ENCODE peak calls at places on chromosomes 4 and X, in four cellular contexts. B is neural progenitor cell, K is glutamatergic neuron, X is spleen. A is an unnamed sample.

GRCh38 chr4:48223633-48224295 is 45.9 kb downstream of the TEC start:
- DNase-seq in B (no peak), K (no peak), X (no peak), A (no peak)

GRCh38 chr4:74855879-74856278 is 61.6 kb upstream of the BTC start:
- DNase-seq in B (no peak), K (no peak), X (no peak), A (no peak)

GRCh38 chrX:150234126-150234525 is 129.0 kb upstream of the MAMLD1 start:
- DNase-seq in B (no peak), K (no peak), X (no peak), A (no peak)

GRCh38 chr4:26310264-26310663 is 10.6 kb upstream of the RBPJ start:
- DNase-seq in B (no peak), K (no peak), X (no peak), A (no peak)

GRCh38 chr4:55291227-55291629 is 54.8 kb upstream of the SRD5A3 start:
- DNase-seq in B (no peak), K (no peak), X (no peak), A (no peak)

GRCh38 chrX:101803451-101803850 is 128.4 kb downstream of the ZMAT1 start:
- DNase-seq in B (peak), K (no peak), X (no peak), A (no peak)

GRCh38 chr4:168484626-168485025 is 4.3 kb upstream of the DDX60L start:
- DNase-seq in B (no peak), K (no peak), X (no peak), A (no peak)

GRCh38 chr4:127182687-127183086 is 450.1 kb upstream of the INTU start:
- DNase-seq in B (no peak), K (no peak), X (no peak), A (no peak)

GRCh38 chr4:70705146-70705855 is 16.5 kb upstream of the RUFY3 start:
- DNase-seq in B (peak), K (peak), X (peak), A (peak)

GRCh38 chr4:1843852-1844251 is 12.1 kb downstream of the LETM1 start:
- DNase-seq in B (no peak), K (no peak), X (no peak), A (no peak)

GRCh38 chr4:109016200-109016599 is 253.3 kb upstream of the ETNPPL start:
- DNase-seq in B (no peak), K (no peak), X (peak), A (no peak)

GRCh38 chr4:73127839-73128448 is 58.4 kb upstream of the COX18 start:
- DNase-seq in B (peak), K (peak), X (no peak), A (no peak)

GRCh38 chrX:110004210-110004609 is 1.3 kb downstream of the TMEM164 start:
- DNase-seq in B (peak), K (no peak), X (peak), A (no peak)

GRCh38 chr4:184100297-184100885 is 117.3 kb downstream of the ENPP6 start:
- DNase-seq in B (peak), K (peak), X (peak), A (peak)

GRCh38 chrX:103107836-103108235 is 14.9 kb upstream of the NXF3 start:
- DNase-seq in B (no peak), K (no peak), X (no peak), A (no peak)

GRCh38 chrX:91331476-91331875 is 103.2 kb upstream of the PABPC5 start:
- DNase-seq in B (no peak), K (no peak), X (no peak), A (no peak)

GRCh38 chr4:10096201-10096975 is 20.2 kb downstream of the WDR1 start:
- DNase-seq in B (no peak), K (no peak), X (peak), A (no peak)

GRCh38 chr4:94826206-94826605 is 68.5 kb downstream of the BMPR1B start:
- DNase-seq in B (no peak), K (no peak), X (no peak), A (no peak)

GRCh38 chr4:1216869-1217294 is 32.0 kb downstream of the CTBP1 start:
- DNase-seq in B (no peak), K (no peak), X (peak), A (no peak)

GRCh38 chr4:53478671-53479456 is 101.4 kb downstream of the FIP1L1 start:
- DNase-seq in B (no peak), K (no peak), X (no peak), A (no peak)

GRCh38 chr4:29539226-29539625 is 1180.9 kb upstream of the PCDH7 start:
- DNase-seq in B (no peak), K (no peak), X (no peak), A (no peak)

GRCh38 chrX:104098151-104098808 is 14.0 kb upstream of the ZCCHC18 start:
- DNase-seq in B (peak), K (peak), X (no peak), A (no peak)

GRCh38 chr4:42654606-42655005 is 2.3 kb downstream of the ATP8A1 start:
- DNase-seq in B (no peak), K (no peak), X (no peak), A (no peak)

GRCh38 chr4:132592340-132592739 is 556.8 kb upstream of the PCDH10 start:
- DNase-seq in B (no peak), K (no peak), X (no peak), A (no peak)

GRCh38 chr4:4532371-4532770 is 9.5 kb downstream of the STX18 start:
- DNase-seq in B (no peak), K (no peak), X (no peak), A (no peak)

GRCh38 chrX:19593684-19594083 is 78.4 kb upstream of the MAP3K15 start:
- DNase-seq in B (no peak), K (no peak), X (no peak), A (no peak)
- TF ChIP-seq CTCF in B (peak), K (peak), X (peak), A (peak)

DNA sequence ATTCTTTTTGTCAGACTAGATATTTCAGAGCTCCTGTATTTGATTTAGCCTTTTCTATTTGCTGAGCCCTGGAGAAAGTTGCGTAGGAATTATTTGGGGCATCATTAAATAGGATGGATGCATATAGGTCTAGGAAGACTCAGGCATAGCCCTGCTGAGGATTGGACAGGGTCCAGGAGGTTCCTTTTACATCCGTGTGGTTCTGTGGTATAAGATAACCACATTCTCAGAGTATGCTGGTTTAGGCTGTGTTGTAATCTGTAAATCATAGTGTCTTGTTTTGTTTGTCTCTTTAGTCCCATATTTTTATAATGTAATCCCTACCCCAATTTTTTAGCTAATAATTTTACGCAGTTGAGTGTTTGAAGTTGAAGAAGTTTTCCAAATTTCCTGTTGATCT is 513.7 kb downstream of the RPA4 start:
- DNase-seq in B (no peak), K (no peak), X (no peak), A (no peak)
- TF ChIP-seq CTCF in B (no peak), K (no peak), X (no peak), A (no peak)

GRCh38 chrX:84188320-84188834 is 378 bp upstream of the RPS6KA6 start:
- DNase-seq in B (peak), K (peak), X (no peak), A (peak)
- TF ChIP-seq CTCF in B (no peak), K (no peak), X (no peak), A (no peak)

DNA sequence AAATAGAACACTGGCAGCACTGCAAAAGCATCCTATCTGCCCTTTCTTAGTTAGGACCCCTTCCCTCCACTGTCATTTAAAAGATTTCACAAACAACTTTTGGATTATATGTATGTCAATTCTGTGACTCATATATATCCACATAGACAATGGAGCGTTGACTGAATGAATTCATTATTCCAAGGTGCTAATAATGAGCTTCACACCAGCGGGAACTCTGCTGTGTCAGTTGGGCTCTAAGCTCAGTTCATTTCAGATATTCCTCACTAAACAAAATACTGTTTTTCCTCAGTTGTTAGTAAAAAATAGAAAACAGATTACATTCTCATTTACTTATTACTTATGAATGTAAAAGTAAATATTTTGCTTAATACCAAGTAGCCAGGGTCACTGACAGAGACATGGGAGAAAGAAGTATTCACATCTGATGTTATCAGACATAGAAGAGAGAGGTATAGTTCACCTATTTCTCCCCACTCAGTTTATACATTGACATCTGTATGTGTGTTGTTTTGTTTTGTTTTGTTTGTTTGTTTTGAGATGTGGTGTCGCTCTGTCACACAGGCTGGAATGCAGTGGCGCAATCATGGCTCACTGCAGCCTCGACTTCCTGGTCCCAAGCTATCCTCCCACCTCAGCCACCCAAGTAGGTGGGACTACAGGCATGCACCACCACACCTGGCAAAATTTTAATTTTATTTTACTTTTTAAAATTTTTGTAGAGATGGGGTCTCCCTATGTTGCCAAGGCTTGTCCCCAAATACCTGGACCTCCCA is 10.9 kb downstream of the NFKB1 start:
- DNase-seq in B (no peak), K (no peak), X (no peak), A (no peak)
- TF ChIP-seq CTCF in B (no peak), K (no peak), X (no peak), A (no peak)